ENCODE peak calls at places on chromosomes 11 and 22, in seven cellular contexts. Y is H1, S is IMR-90, Q is trophoblast cell, K is H9, W is mesendoderm, L is mesenchymal stem cell. O is an unnamed sample.

GRCh38 chr11:8917157-8917820 is 6.3 kb downstream of the AKIP1 start:
- DNase-seq in Y (no peak), S (peak; percentile 93), Q (peak; percentile 29), K (peak; percentile 60), W (peak; percentile 96), L (peak; percentile 77), O (peak; percentile 57)

GRCh38 chr11:119169272-119169719 is 771 bp downstream of the NLRX1 start:
- DNase-seq in Y (peak; percentile 79), S (no peak), Q (peak; percentile 78), K (peak; percentile 88), W (peak; percentile 98), L (no peak), O (peak; percentile 33)

GRCh38 chr11:5367461-5368074 is 16.0 kb upstream of the OR51M1 start:
- DNase-seq in Y (no peak), S (peak; percentile 93), Q (no peak), K (no peak), W (no peak), L (peak; percentile 29), O (no peak)

GRCh38 chr11:62922189-62922589 is 1.0 kb upstream of the CHRM1 start:
- DNase-seq in Y (no peak), S (no peak), Q (no peak), K (no peak), W (no peak), L (no peak), O (no peak)

GRCh38 chr11:1206391-1207271 is 16.2 kb upstream of the MUC5B start:
- DNase-seq in Y (no peak), S (no peak), Q (no peak), K (peak; percentile 25), W (no peak), L (no peak), O (no peak)

GRCh38 chr11:65551572-65552398 is 6.4 kb downstream of the LTBP3 start:
- DNase-seq in Y (peak; percentile 92), S (peak; percentile 22), Q (no peak), K (peak; percentile 83), W (peak; percentile 49), L (no peak), O (no peak)

GRCh38 chr11:83151274-83151977 is 5.5 kb upstream of the PCF11 start:
- DNase-seq in Y (no peak), S (no peak), Q (no peak), K (no peak), W (no peak), L (no peak), O (no peak)

GRCh38 chr11:79152511-79152910 is 288.3 kb downstream of the TENM4 start:
- DNase-seq in Y (no peak), S (no peak), Q (no peak), K (no peak), W (no peak), L (no peak), O (no peak)

GRCh38 chr11:65822760-65823528 is 10.8 kb upstream of the SNX32 start:
- DNase-seq in Y (no peak), S (no peak), Q (no peak), K (no peak), W (no peak), L (no peak), O (no peak)

GRCh38 chr22:23183107-23183698 is 2.9 kb downstream of the BCR start:
- DNase-seq in Y (peak; percentile 71), S (peak; percentile 66), Q (peak; percentile 52), K (peak; percentile 79), W (peak; percentile 94), L (peak; percentile 55), O (peak; percentile 74)

GRCh38 chr22:18076060-18076497 is 1.7 kb upstream of the PEX26 start:
- DNase-seq in Y (peak; percentile 52), S (peak; percentile 91), Q (peak; percentile 77), K (peak; percentile 59), W (peak; percentile 87), L (peak; percentile 89), O (peak; percentile 79)

GRCh38 chr11:87013852-87014251 is 23.9 kb upstream of the TMEM135 start:
- DNase-seq in Y (no peak), S (no peak), Q (no peak), K (no peak), W (no peak), L (no peak), O (no peak)

GRCh38 chr22:46149493-46149997 is 781 bp upstream of the PPARA start:
- DNase-seq in Y (peak; percentile 84), S (no peak), Q (peak; percentile 19), K (peak; percentile 71), W (peak; percentile 13), L (peak; percentile 37), O (peak; percentile 48)

DNA sequence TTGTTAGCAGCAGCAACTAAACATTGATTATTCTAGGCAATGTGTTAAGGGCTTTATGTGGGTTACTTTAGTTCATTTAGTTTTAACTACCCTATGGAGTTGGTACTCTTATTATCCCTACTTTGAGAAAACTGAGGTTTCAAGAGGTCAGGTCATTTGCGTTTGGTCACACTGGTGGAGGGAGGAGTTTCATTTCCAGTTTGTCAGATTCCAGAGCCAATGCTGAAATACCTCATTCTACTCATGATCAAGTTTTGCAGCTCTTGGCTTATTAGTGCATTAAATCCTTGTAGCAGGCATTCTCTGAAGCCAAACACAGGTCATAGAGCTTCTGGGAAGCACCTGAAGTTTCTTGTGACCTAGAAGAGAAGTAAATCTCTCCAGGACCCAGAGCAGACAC is 24.1 kb upstream of the POGLUT3 start:
- DNase-seq in Y (no peak), S (no peak), Q (no peak), K (no peak), W (no peak), L (no peak), O (no peak)
- H2AK5ac ChIP-seq in Y (no peak overlapping the region), S (no peak overlapping the region), Q (no peak overlapping the region), K (no peak overlapping the region), W (no peak overlapping the region), L (no peak overlapping the region), O (no peak overlapping the region)

DNA sequence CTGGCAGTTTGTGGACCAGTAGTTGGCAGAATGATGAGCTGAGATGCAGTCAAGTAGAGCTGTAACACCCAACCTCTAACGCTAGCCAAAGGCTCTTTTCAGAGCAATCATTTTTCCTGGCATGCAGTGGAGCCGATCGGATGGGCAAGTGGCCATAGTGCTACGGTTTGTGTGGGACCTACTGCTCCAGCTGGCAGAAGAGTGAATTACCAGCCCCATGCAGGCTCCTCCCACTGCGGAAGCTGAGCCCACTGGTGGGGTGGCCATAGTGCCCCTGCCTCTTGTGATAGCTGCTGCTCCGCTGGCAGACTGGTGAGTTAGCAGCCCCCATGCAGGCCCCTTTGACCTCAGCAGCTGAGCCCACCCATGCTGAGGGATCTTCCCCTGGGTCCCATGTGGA is 27.0 kb upstream of the SC5D start:
- DNase-seq in Y (no peak), S (no peak), Q (no peak), K (no peak), W (no peak), L (no peak), O (no peak)
- H3K4ac ChIP-seq in Y (no peak overlapping the region), S (no peak overlapping the region), Q (no peak overlapping the region), K (no peak overlapping the region), W (no peak overlapping the region), L (no peak overlapping the region), O (no peak overlapping the region)

GRCh38 chr11:60734271-60734670 is 9.8 kb downstream of the MS4A18 start:
- DNase-seq in Y (no peak), S (no peak), Q (no peak), K (no peak), W (no peak), L (no peak), O (no peak)
- H2AK5ac ChIP-seq in Y (no peak overlapping the region), S (no peak overlapping the region), Q (no peak overlapping the region), K (no peak overlapping the region), W (no peak overlapping the region), L (no peak overlapping the region), O (no peak overlapping the region)

GRCh38 chr11:13831707-13832106 is 130.8 kb upstream of the SPON1 start:
- DNase-seq in Y (no peak), S (no peak), Q (no peak), K (no peak), W (no peak), L (no peak), O (no peak)

GRCh38 chr11:13826505-13827278 is 135.8 kb upstream of the SPON1 start:
- DNase-seq in Y (no peak), S (no peak), Q (no peak), K (no peak), W (no peak), L (no peak), O (no peak)
- H3K4ac ChIP-seq in Y (no peak overlapping the region), S (no peak overlapping the region), Q (no peak overlapping the region), K (no peak overlapping the region), W (no peak overlapping the region), L (no peak overlapping the region), O (no peak overlapping the region)

DNA sequence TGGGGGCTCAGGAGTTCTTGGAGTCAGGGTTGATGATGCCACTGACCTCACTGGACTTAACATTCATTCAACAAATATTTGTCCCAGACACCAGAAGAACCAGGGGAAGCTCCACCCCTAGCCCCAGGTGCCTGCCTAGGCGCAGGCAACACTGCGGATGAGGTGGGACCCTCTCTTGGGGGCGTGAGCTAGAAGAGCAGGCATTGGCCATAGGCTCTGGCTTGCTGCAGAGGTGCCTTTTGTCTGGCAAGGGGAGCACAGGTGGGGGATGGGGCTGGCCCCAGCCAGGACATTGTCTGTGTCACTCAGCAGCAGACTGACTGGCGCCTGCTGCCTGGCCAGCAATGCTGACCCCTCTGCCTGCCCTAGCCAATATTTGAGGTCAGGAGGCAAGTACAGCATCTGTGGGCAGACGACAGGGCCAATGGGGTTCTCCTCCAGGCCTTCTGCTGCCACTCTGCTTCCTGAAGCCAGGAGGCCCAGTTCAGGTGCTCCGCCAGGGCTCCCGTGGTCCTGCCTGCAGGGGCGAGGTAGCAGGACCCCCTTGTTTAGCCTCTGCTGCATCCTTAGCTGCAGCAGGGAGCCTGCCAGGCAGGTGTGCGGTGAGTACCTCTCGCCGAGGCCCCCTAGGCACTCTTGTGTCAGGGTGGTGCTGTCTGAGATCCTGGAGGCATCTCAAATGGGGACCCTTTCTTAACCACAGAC is 4.0 kb downstream of the LINC01488 start:
- DNase-seq in Y (no peak), S (no peak), Q (no peak), K (no peak), W (no peak), L (no peak), O (no peak)
- H2AK5ac ChIP-seq in Y (no peak overlapping the region), S (no peak overlapping the region), Q (no peak overlapping the region), K (no peak overlapping the region), W (no peak overlapping the region), L (no peak overlapping the region), O (peak overlapping the region; percentile 90)

GRCh38 chr11:111531687-111532364 is 8.7 kb upstream of the LAYN start:
- DNase-seq in Y (no peak), S (peak; percentile 95), Q (peak; percentile 72), K (no peak), W (peak; percentile 57), L (peak; percentile 95), O (no peak)

GRCh38 chr11:111530091-111530490 is 10.4 kb upstream of the LAYN start:
- DNase-seq in Y (no peak), S (no peak), Q (peak; percentile 13), K (no peak), W (no peak), L (peak; percentile 68), O (no peak)

GRCh38 chr11:111535281-111535680 is 5.2 kb upstream of the LAYN start:
- DNase-seq in Y (no peak), S (no peak), Q (no peak), K (no peak), W (no peak), L (no peak), O (no peak)

GRCh38 chr11:111531156-111531555 is 9.4 kb upstream of the LAYN start:
- DNase-seq in Y (no peak), S (peak; percentile 67), Q (no peak), K (no peak), W (no peak), L (no peak), O (no peak)

DNA sequence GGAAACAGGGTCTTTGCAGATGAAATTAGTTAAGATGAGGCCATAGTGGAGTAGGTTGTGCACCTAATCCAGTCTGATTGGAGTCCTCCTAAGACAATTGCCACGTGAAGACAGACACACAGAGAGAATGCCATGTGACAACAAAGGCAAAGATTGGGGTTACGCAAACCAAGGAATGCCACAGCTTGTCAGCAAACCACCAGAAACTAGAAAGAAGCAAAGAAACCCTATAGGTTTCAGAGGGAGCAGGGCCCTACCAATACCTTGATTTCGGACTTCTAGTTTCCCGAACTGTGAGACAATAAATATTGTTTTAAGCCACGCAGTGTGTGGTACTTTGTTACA is 8.2 kb upstream of the LAYN start:
- DNase-seq in Y (no peak), S (no peak), Q (no peak), K (no peak), W (no peak), L (no peak), O (no peak)
- H3K4ac ChIP-seq in Y (no peak overlapping the region), S (peak overlapping the region; percentile 92), Q (no peak overlapping the region), K (no peak overlapping the region), W (no peak overlapping the region), L (no peak overlapping the region), O (no peak overlapping the region)

O was measured in neuronal stem cell.